ENCODE peak calls at places on chromosomes 4 and X, in five cellular contexts. One of them, this sample, is unnamed.

GRCh38 chr4:185017964-185018772 is at the start of gene HELT:
- DNase-seq in cardiac fibroblast: no peak
- DNase-seq in IMR-90: no peak
- DNase-seq in sigmoid colon: no peak
- DNase-seq in mucosa of descending colon: no peak
- DNase-seq in this sample: no peak

GRCh38 chr4:166538491-166539005 is 665.5 kb downstream of the TLL1 start:
- DNase-seq in cardiac fibroblast: peak; percentile 42
- DNase-seq in IMR-90: no peak
- DNase-seq in sigmoid colon: no peak
- DNase-seq in mucosa of descending colon: no peak
- DNase-seq in this sample: no peak

GRCh38 chr4:65943076-65943475 is 272.8 kb upstream of the EPHA5 start:
- DNase-seq in cardiac fibroblast: peak; percentile 91
- DNase-seq in IMR-90: no peak
- DNase-seq in mucosa of descending colon: no peak
- DNase-seq in sigmoid colon: no peak
- DNase-seq in this sample: peak; percentile 20

GRCh38 chr4:77697860-77698599 is 92.4 kb downstream of the CXCL13 start:
- DNase-seq in sigmoid colon: no peak
- DNase-seq in cardiac fibroblast: peak; percentile 83
- DNase-seq in mucosa of descending colon: peak; percentile 74
- DNase-seq in IMR-90: peak; percentile 67
- DNase-seq in this sample: peak; percentile 17

GRCh38 chr4:93317571-93317970 is 511.0 kb upstream of the ATOH1 start:
- DNase-seq in mucosa of descending colon: no peak
- DNase-seq in IMR-90: no peak
- DNase-seq in sigmoid colon: no peak
- DNase-seq in cardiac fibroblast: no peak
- DNase-seq in this sample: no peak

GRCh38 chr4:90727938-90728337 is 600.7 kb downstream of the CCSER1 start:
- DNase-seq in cardiac fibroblast: no peak
- DNase-seq in sigmoid colon: no peak
- DNase-seq in IMR-90: no peak
- DNase-seq in mucosa of descending colon: no peak
- DNase-seq in this sample: no peak

GRCh38 chrX:112941209-112941788 is 100.7 kb upstream of the AMOT start:
- DNase-seq in mucosa of descending colon: peak; percentile 7
- DNase-seq in IMR-90: peak; percentile 1
- DNase-seq in sigmoid colon: no peak
- DNase-seq in cardiac fibroblast: no peak
- DNase-seq in this sample: no peak

GRCh38 chr4:164596318-164596878 is 157.5 kb upstream of the SMIM31 start:
- DNase-seq in cardiac fibroblast: no peak
- DNase-seq in IMR-90: no peak
- DNase-seq in sigmoid colon: no peak
- DNase-seq in mucosa of descending colon: no peak
- DNase-seq in this sample: no peak

GRCh38 chrX:8748855-8749254 is 16.9 kb upstream of the ANOS1 start:
- DNase-seq in mucosa of descending colon: peak; percentile 12
- DNase-seq in sigmoid colon: no peak
- DNase-seq in cardiac fibroblast: peak; percentile 34
- DNase-seq in IMR-90: peak; percentile 43
- DNase-seq in this sample: no peak

GRCh38 chr4:130479674-130480073 is 1383.7 kb downstream of the C4orf33 start:
- DNase-seq in mucosa of descending colon: no peak
- DNase-seq in IMR-90: no peak
- DNase-seq in cardiac fibroblast: peak; percentile 3
- DNase-seq in sigmoid colon: no peak
- DNase-seq in this sample: no peak

GRCh38 chr4:83535945-83536648 is at the start of gene GPAT3:
- DNase-seq in sigmoid colon: peak; percentile 91
- DNase-seq in IMR-90: peak; percentile 45
- DNase-seq in cardiac fibroblast: peak; percentile 63
- DNase-seq in mucosa of descending colon: peak; percentile 89
- DNase-seq in this sample: no peak

GRCh38 chr4:17236686-17237085 is 275.2 kb downstream of the QDPR start:
- DNase-seq in cardiac fibroblast: peak; percentile 74
- DNase-seq in mucosa of descending colon: no peak
- DNase-seq in sigmoid colon: no peak
- DNase-seq in IMR-90: peak; percentile 87
- DNase-seq in this sample: peak; percentile 76

GRCh38 chr4:152408514-152409327 is 127.2 kb downstream of the FBXW7 start:
- DNase-seq in sigmoid colon: no peak
- DNase-seq in IMR-90: peak; percentile 50
- DNase-seq in cardiac fibroblast: peak; percentile 69
- DNase-seq in mucosa of descending colon: peak; percentile 34
- DNase-seq in this sample: peak; percentile 10

GRCh38 chr4:82601242-82602015 is 39.6 kb upstream of the TMEM150C start:
- DNase-seq in mucosa of descending colon: no peak
- DNase-seq in cardiac fibroblast: peak; percentile 21
- DNase-seq in IMR-90: no peak
- DNase-seq in sigmoid colon: no peak
- DNase-seq in this sample: no peak

GRCh38 chr4:78622253-78622979 is 70.8 kb downstream of the ANXA3 start:
- DNase-seq in IMR-90: peak; percentile 73
- DNase-seq in mucosa of descending colon: no peak
- DNase-seq in cardiac fibroblast: peak; percentile 50
- DNase-seq in sigmoid colon: no peak
- DNase-seq in this sample: no peak

GRCh38 chr4:137960371-137961050 is 281.6 kb downstream of the SLC7A11 start:
- DNase-seq in IMR-90: peak; percentile 92
- DNase-seq in mucosa of descending colon: no peak
- DNase-seq in cardiac fibroblast: peak; percentile 84
- DNase-seq in sigmoid colon: no peak
- DNase-seq in this sample: no peak

GRCh38 chr4:65924843-65925242 is 254.6 kb upstream of the EPHA5 start:
- DNase-seq in mucosa of descending colon: no peak
- DNase-seq in sigmoid colon: no peak
- DNase-seq in IMR-90: no peak
- DNase-seq in cardiac fibroblast: peak; percentile 7
- DNase-seq in this sample: no peak

GRCh38 chrX:85111347-85111746 is 107.7 kb downstream of the APOOL start:
- DNase-seq in IMR-90: peak; percentile 5
- DNase-seq in sigmoid colon: no peak
- DNase-seq in cardiac fibroblast: peak; percentile 25
- DNase-seq in mucosa of descending colon: peak; percentile 44
- DNase-seq in this sample: no peak

GRCh38 chrX:31715675-31716074 is 643.8 kb upstream of the FTHL17 start:
- DNase-seq in sigmoid colon: no peak
- DNase-seq in mucosa of descending colon: no peak
- DNase-seq in IMR-90: no peak
- DNase-seq in cardiac fibroblast: peak; percentile 2
- DNase-seq in this sample: no peak

DNA sequence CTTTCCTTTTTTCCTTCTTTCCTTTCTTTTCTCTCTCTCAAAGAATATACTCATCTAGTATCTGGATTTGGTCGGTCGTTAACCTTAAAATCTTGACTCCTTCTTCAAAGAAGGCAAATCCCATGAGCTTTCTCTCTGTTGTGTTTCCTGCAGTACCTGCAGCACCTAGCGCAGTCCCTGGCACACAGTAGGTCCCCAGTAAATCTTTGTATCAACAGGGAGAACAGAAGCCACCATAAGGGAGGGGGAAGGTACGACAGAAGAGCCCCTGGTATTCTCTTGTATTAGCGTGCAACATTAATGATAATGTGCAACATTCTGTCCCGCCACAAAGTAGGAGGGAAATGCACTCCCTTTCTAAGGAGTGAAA is 133.5 kb downstream of the AMELX start:
- DNase-seq in IMR-90: no peak
- DNase-seq in sigmoid colon: no peak
- DNase-seq in mucosa of descending colon: no peak
- DNase-seq in cardiac fibroblast: no peak
- DNase-seq in this sample: no peak
- H3K4me3 ChIP-seq in IMR-90: peak overlapping the region; percentile 82
- H3K4me3 ChIP-seq in sigmoid colon: peak overlapping the region; percentile 48
- H3K4me3 ChIP-seq in mucosa of descending colon: no peak overlapping the region
- H3K4me3 ChIP-seq in cardiac fibroblast: peak overlapping the region; percentile 69
- H3K4me3 ChIP-seq in this sample: peak overlapping the region; percentile 53

DNA sequence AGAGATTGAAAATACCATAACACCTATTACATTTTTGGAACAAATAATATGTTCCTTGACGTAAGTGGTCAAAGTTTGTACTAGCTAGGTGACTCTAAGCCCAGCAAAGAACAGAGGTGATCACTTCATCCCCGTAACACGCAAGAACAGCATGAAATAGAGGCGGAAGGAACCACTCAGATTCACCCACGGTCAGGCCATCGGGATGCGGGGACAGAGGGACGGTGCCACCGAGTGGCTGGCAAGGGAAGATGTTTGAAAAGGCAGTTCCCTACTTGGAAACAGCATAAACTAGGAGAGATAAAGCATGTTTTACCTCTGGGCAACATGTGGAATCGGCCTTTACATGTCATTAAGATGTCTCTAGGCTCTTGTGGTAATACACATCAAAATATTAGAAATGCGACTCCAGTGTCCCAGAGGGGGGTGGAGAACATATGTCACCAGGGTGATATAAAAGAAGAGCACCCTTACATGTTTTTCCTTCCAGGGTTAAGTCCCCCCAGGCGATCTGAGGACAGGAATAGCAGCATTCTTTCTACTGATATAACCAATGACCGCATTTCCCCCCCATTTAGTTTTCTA is 84.0 kb downstream of the PHKA2 start:
- DNase-seq in mucosa of descending colon: no peak
- DNase-seq in IMR-90: no peak
- DNase-seq in cardiac fibroblast: peak; percentile 10
- DNase-seq in sigmoid colon: no peak
- DNase-seq in this sample: no peak
- TF ChIP-seq CTCF in mucosa of descending colon: no peak
- TF ChIP-seq CTCF in IMR-90: peak; percentile 29
- TF ChIP-seq CTCF in cardiac fibroblast: peak; percentile 20
- TF ChIP-seq CTCF in sigmoid colon: no peak
- TF ChIP-seq CTCF in this sample: peak; percentile 25

GRCh38 chr4:74097631-74098550 is 1.1 kb downstream of the CXCL2 start:
- DNase-seq in cardiac fibroblast: peak; percentile 62
- DNase-seq in sigmoid colon: no peak
- DNase-seq in IMR-90: no peak
- DNase-seq in mucosa of descending colon: peak; percentile 35
- DNase-seq in this sample: no peak
- H3K4me3 ChIP-seq in cardiac fibroblast: peak overlapping the region; percentile 70
- H3K4me3 ChIP-seq in sigmoid colon: no peak overlapping the region
- H3K4me3 ChIP-seq in IMR-90: no peak overlapping the region
- H3K4me3 ChIP-seq in mucosa of descending colon: no peak overlapping the region
- H3K4me3 ChIP-seq in this sample: peak overlapping the region; percentile 79

DNA sequence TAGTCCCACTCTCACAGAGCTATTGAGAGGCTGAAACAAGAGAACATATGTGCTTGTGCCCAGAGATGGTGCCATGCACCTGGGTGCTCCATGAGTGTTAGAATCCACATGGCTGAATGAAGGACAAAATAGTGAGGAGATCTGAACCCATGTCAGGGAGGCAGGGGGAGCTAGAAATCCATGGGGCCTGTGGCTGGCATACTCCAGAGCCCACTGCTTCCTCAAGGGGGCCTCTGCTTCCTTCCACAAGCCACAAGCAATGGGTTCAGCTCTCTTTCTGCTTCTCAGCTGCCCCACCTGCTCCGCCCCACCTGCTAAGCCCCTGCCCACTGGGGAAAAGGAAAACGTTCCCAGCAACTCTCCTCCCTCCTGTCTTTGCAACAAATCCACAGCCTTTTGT is 46.1 kb downstream of the PJA1 start:
- DNase-seq in cardiac fibroblast: no peak
- DNase-seq in mucosa of descending colon: no peak
- DNase-seq in IMR-90: no peak
- DNase-seq in sigmoid colon: no peak
- DNase-seq in this sample: no peak
- TF ChIP-seq CTCF in cardiac fibroblast: no peak
- TF ChIP-seq CTCF in mucosa of descending colon: no peak
- TF ChIP-seq CTCF in IMR-90: no peak
- TF ChIP-seq CTCF in sigmoid colon: no peak
- TF ChIP-seq CTCF in this sample: no peak

DNA sequence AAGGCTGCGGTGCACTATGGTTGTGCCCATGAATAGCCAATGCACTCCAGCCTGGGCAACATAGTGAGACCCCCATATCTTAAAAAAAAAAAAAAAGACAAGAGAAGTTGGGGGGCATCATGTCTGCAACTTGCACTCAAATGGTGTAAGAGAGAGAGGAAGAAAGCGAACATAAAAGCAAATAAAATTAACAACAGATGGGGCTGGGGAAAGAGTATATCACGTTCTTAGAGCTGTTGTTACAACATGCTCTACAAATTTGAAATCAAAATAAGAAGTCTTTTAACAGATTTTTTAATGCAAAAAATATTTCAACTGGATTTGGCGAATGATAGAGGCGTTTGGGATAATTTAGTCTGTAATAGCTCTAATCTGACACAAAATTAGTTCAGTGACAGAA is 144.9 kb downstream of the FNIP2 start:
- DNase-seq in mucosa of descending colon: no peak
- DNase-seq in IMR-90: no peak
- DNase-seq in sigmoid colon: no peak
- DNase-seq in cardiac fibroblast: no peak
- DNase-seq in this sample: no peak
- H3K4me3 ChIP-seq in mucosa of descending colon: no peak overlapping the region
- H3K4me3 ChIP-seq in IMR-90: no peak overlapping the region
- H3K4me3 ChIP-seq in sigmoid colon: no peak overlapping the region
- H3K4me3 ChIP-seq in cardiac fibroblast: no peak overlapping the region
- H3K4me3 ChIP-seq in this sample: no peak overlapping the region

DNA sequence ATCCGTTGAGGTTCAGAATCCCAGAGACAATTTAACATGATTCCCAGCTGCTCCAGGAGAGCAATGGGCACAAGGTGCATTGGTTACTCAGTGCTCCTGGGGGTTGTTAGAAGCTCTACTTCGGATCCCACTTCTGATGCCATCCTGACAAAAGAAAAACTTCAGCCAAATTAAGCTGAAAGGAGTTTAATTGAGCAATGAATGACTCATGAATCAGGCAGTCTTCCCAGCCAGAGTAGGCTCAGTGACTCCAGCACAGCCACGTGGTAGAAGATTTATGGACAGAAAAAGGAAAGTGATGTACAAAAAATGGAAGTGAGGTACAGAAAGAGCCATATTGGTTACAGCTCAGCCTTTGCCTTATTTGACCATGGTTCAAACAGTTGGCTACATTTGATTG is 95.7 kb downstream of the PWWP3B start:
- DNase-seq in sigmoid colon: no peak
- DNase-seq in mucosa of descending colon: no peak
- DNase-seq in cardiac fibroblast: peak; percentile 57
- DNase-seq in IMR-90: no peak
- DNase-seq in this sample: no peak
- TF ChIP-seq CTCF in sigmoid colon: no peak
- TF ChIP-seq CTCF in mucosa of descending colon: no peak
- TF ChIP-seq CTCF in cardiac fibroblast: no peak
- TF ChIP-seq CTCF in IMR-90: no peak
- TF ChIP-seq CTCF in this sample: no peak

DNA sequence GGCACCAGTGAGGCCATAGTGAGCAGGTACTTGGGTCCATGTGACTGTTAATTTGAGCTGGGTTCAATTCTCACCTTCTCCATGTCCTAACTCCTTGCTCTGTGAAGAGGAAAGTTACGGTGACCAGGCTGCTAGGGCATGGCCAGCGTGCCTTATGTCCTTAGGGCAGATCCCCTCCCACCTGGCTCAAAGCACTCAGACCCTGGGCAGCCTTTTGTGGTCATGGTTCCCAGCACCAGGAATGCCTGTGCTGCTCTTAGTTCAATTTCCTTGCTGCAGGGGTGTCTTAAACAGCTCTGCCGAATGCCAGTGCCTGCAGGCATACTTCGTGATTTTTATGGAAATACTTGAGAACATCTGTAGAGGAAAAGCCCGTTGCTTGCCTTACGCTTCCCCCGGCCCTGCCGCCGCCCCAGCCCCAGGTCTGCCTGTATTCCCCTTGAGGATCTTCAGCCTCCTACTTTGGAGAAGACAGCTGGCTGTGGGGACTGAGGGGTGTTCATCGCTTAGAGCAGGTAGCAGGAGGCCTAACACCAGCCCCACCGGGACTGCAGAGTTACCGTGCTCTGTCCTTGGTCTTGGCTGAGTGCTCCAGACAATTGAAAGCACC is 3.1 kb upstream of the CDK16 start:
- DNase-seq in mucosa of descending colon: no peak
- DNase-seq in sigmoid colon: no peak
- DNase-seq in IMR-90: no peak
- DNase-seq in cardiac fibroblast: no peak
- DNase-seq in this sample: no peak
- H3K4me3 ChIP-seq in mucosa of descending colon: no peak overlapping the region
- H3K4me3 ChIP-seq in sigmoid colon: no peak overlapping the region
- H3K4me3 ChIP-seq in IMR-90: no peak overlapping the region
- H3K4me3 ChIP-seq in cardiac fibroblast: no peak overlapping the region
- H3K4me3 ChIP-seq in this sample: no peak overlapping the region

This sample was measured in AG09309.